ENCODE peak calls at places on chromosomes 6 and 20, in five cellular contexts. O is stimulated activated CD4-positive, alpha-beta T cell treated with anti-CD3 and anti-CD28 coated beads, Interleukin-1b, Interleukin-23, amount 100 ng/mL, for 24 hours; Y is SW 1271; J is coronary artery; G is DND-41. W is an unnamed sample.

GRCh38 chr6:38571721-38572120 is 68.0 kb downstream of the BTBD9 start:
- DNase-seq in O (no peak), J (no peak), G (no peak), Y (no peak), W (no peak)

GRCh38 chr6:157613011-157613522 is 210.0 kb upstream of the SNX9 start:
- DNase-seq in O (no peak), Y (no peak), G (no peak), J (no peak), W (no peak)

GRCh38 chr20:25525857-25526256 is 59.5 kb downstream of the NINL start:
- DNase-seq in O (no peak), J (no peak), Y (peak), G (no peak), W (no peak)

GRCh38 chr6:2818593-2818992 is 23.1 kb downstream of the SERPINB1 start:
- DNase-seq in J (no peak), G (no peak), Y (peak), O (no peak), W (no peak)

GRCh38 chr6:114024746-114025145 is 53.8 kb upstream of the HDAC2 start:
- DNase-seq in O (no peak), G (no peak), Y (no peak), J (no peak), W (no peak)

GRCh38 chr6:7974932-7975763 is 64.6 kb upstream of the TXNDC5 start:
- DNase-seq in Y (peak), J (peak), G (no peak), O (no peak), W (peak)

GRCh38 chr6:159762681-159763293 is 942 bp downstream of the ACAT2 start:
- DNase-seq in G (peak), J (no peak), Y (no peak), O (peak), W (no peak)

GRCh38 chr20:48919336-48919881 is 2.1 kb upstream of the ARFGEF2 start:
- DNase-seq in G (no peak), O (no peak), Y (no peak), J (no peak), W (no peak)

GRCh38 chr6:45643136-45643535 is 265.4 kb upstream of the SUPT3H start:
- DNase-seq in Y (no peak), J (no peak), O (no peak), G (no peak), W (no peak)

GRCh38 chr6:19554356-19555225 is 282.6 kb upstream of the ID4 start:
- DNase-seq in O (no peak), J (no peak), Y (no peak), G (no peak), W (no peak)